ENCODE peak calls at places on chromosomes 7 and 10, in seven cellular contexts. Z is DND-41, T is right cardiac atrium, H is naive B cell, C is body of pancreas, S is activated T-helper 1 cell treated with Interleukin-2 at 50 U/mL for 16 hours, Y is NCI-H2107. R is an unnamed sample.

GRCh38 chr10:14074062-14074884 is 256.5 kb downstream of the FRMD4A start:
- DNase-seq in Y (no peak), Z (no peak), C (peak), H (no peak), S (no peak), T (peak), R (peak)

GRCh38 chr7:123635551-123636359 is 19.9 kb upstream of the LMOD2 start:
- DNase-seq in H (no peak), Y (no peak), S (no peak), C (no peak), T (no peak), Z (no peak), R (no peak)

GRCh38 chr7:87474533-87475358 is 734 bp downstream of the ABCB4 start:
- DNase-seq in C (peak), T (no peak), Y (no peak), H (peak), S (no peak), Z (no peak), R (peak)

GRCh38 chr10:61136151-61136550 is 192.2 kb upstream of the RHOBTB1 start:
- DNase-seq in C (no peak), Y (no peak), Z (no peak), T (no peak), S (no peak), H (no peak), R (no peak)

GRCh38 chr7:156907656-156908055 is 14.7 kb upstream of the LMBR1 start:
- DNase-seq in H (no peak), Z (no peak), C (no peak), S (no peak), T (no peak), Y (peak), R (no peak)

GRCh38 chr10:100158044-100158805 is 27.6 kb downstream of the ERLIN1 start:
- DNase-seq in C (no peak), Z (no peak), H (no peak), Y (no peak), S (no peak), T (no peak), R (no peak)

GRCh38 chr7:55059006-55059405 is 40.2 kb downstream of the EGFR start:
- DNase-seq in Y (no peak), Z (no peak), S (no peak), H (no peak), C (no peak), T (no peak), R (no peak)

GRCh38 chr7:137940656-137941518 is 61.0 kb downstream of the CREB3L2 start:
- DNase-seq in T (no peak), Z (no peak), C (no peak), S (no peak), H (no peak), Y (no peak), R (no peak)

GRCh38 chr7:37287093-37287492 is 161.6 kb downstream of the ELMO1 start:
- DNase-seq in T (no peak), Z (no peak), H (no peak), S (no peak), C (peak), Y (no peak), R (no peak)

GRCh38 chr10:97816609-97817008 is 33.0 kb upstream of the GOLGA7B start:
- DNase-seq in Z (no peak), C (no peak), T (no peak), H (no peak), S (no peak), Y (no peak), R (no peak)

GRCh38 chr7:117728858-117729257 is 144.4 kb downstream of the CTTNBP2 start:
- DNase-seq in Z (no peak), Y (no peak), S (no peak), H (no peak), C (no peak), T (no peak), R (no peak)

GRCh38 chr7:130084037-130084875 is 13.9 kb downstream of the KLHDC10 start:
- DNase-seq in Y (no peak), H (no peak), T (no peak), C (no peak), S (no peak), Z (no peak), R (no peak)

GRCh38 chr7:102425639-102426267 is 7.6 kb upstream of the ORAI2 start:
- DNase-seq in Y (no peak), S (peak), Z (peak), C (peak), T (peak), H (peak), R (peak)

GRCh38 chr7:129574487-129574886 is 37.0 kb upstream of the NRF1 start:
- DNase-seq in S (no peak), H (no peak), C (peak), Y (no peak), Z (no peak), T (no peak), R (no peak)

GRCh38 chr7:148819697-148820332 is 64.3 kb downstream of the EZH2 start:
- DNase-seq in T (no peak), C (no peak), Z (no peak), S (no peak), Y (no peak), H (no peak), R (no peak)

GRCh38 chr7:24920702-24921679 is 59.0 kb downstream of the OSBPL3 start:
- DNase-seq in C (peak), S (no peak), H (no peak), T (no peak), Z (peak), Y (no peak), R (no peak)

GRCh38 chr7:36923831-36924555 is 199.7 kb upstream of the AOAH start:
- DNase-seq in H (no peak), Z (no peak), S (no peak), Y (no peak), T (no peak), C (no peak), R (no peak)

GRCh38 chr7:131459256-131459655 is 97.2 kb downstream of the PODXL start:
- DNase-seq in C (no peak), H (no peak), Y (no peak), Z (no peak), S (no peak), T (no peak), R (no peak)

GRCh38 chr7:21771906-21772610 is 173.6 kb downstream of the CDCA7L start:
- DNase-seq in Z (no peak), H (no peak), C (no peak), Y (no peak), S (no peak), T (no peak), R (no peak)

GRCh38 chr7:20220293-20220755 is 3.1 kb upstream of the MACC1 start:
- DNase-seq in C (no peak), Y (no peak), Z (no peak), T (no peak), H (no peak), S (no peak), R (no peak)

GRCh38 chr10:112004075-112004474 is 179.5 kb downstream of the GPAM start:
- DNase-seq in Z (no peak), S (no peak), T (no peak), C (no peak), Y (no peak), H (no peak), R (no peak)

GRCh38 chr7:27191716-27192545 is 6.9 kb upstream of the HOXA11 start:
- DNase-seq in C (no peak), Z (no peak), S (no peak), T (no peak), H (no peak), Y (no peak), R (peak)

GRCh38 chr10:23723796-23724195 is 284.9 kb downstream of the OTUD1 start:
- DNase-seq in Z (no peak), Y (no peak), S (no peak), H (no peak), C (no peak), T (no peak), R (no peak)

GRCh38 chr10:62437696-62438095 is 63.5 kb downstream of the ZNF365 start:
- DNase-seq in Z (peak), T (no peak), C (peak), S (no peak), Y (peak), H (peak), R (no peak)

GRCh38 chr7:4621401-4621800 is 60.7 kb upstream of the FOXK1 start:
- DNase-seq in Y (no peak), S (no peak), C (no peak), T (no peak), H (no peak), Z (no peak), R (no peak)

GRCh38 chr10:70334526-70335245 is 47.7 kb downstream of the LRRC20 start:
- DNase-seq in Y (no peak), Z (no peak), S (no peak), T (no peak), H (no peak), C (no peak), R (no peak)

GRCh38 chr7:119594956-119595355 is 678.0 kb upstream of the KCND2 start:
- DNase-seq in T (no peak), S (no peak), Y (no peak), C (no peak), H (no peak), Z (no peak), R (no peak)